ENCODE peak calls at places on chromosomes 7 and 10, in four cellular contexts. A is HCT116, M is K562, U is HepG2. S is an unnamed sample.

GRCh38 chr7:137846588-137847417 is at the start of gene DGKI:
- DNase-seq in A (no peak), M (no peak), U (no peak), S (no peak)

GRCh38 chr7:66213637-66214036 is 8.5 kb downstream of the TPST1 start:
- DNase-seq in A (no peak), M (no peak), U (no peak), S (no peak)

GRCh38 chr10:70000262-70000661 is 52.4 kb upstream of the MACROH2A2 start:
- DNase-seq in A (no peak), M (no peak), U (no peak), S (no peak)

GRCh38 chr10:92387289-92387940 is 96.4 kb downstream of the MARCHF5 start:
- DNase-seq in A (peak), M (peak), U (peak), S (no peak)

GRCh38 chr7:155860840-155861479 is 48.7 kb upstream of the SHH start:
- DNase-seq in A (no peak), M (no peak), U (no peak), S (no peak)

GRCh38 chr10:98916751-98917150 is 318.9 kb downstream of the HPSE2 start:
- DNase-seq in A (no peak), M (no peak), U (no peak), S (no peak)

GRCh38 chr7:464712-465461 is 54.8 kb downstream of the PDGFA start:
- DNase-seq in A (no peak), M (no peak), U (peak), S (no peak)

GRCh38 chr7:54843961-54844360 is 85.0 kb upstream of the SEC61G start:
- DNase-seq in A (no peak), M (no peak), U (no peak), S (no peak)

GRCh38 chr7:81846398-81846797 is 76.6 kb upstream of the HGF start:
- DNase-seq in A (no peak), M (no peak), U (no peak), S (no peak)

GRCh38 chr7:117155694-117156093 is 167.2 kb downstream of the WNT2 start:
- DNase-seq in A (no peak), M (no peak), U (no peak), S (no peak)

GRCh38 chr10:123833170-123833850 is 58.3 kb downstream of the CPXM2 start:
- DNase-seq in A (no peak), M (no peak), U (no peak), S (no peak)

GRCh38 chr7:70477051-70478010 is 654.6 kb upstream of the GALNT17 start:
- DNase-seq in A (no peak), M (no peak), U (no peak), S (no peak)

GRCh38 chr7:106583133-106583532 is 77.8 kb downstream of the CCDC71L start:
- DNase-seq in A (no peak), M (no peak), U (no peak), S (no peak)

GRCh38 chr10:103967433-103968142 is 648 bp downstream of the SLK start:
- DNase-seq in A (no peak), M (peak), U (no peak), S (no peak)

GRCh38 chr10:47286116-47286505 is 13.9 kb upstream of the GDF10 start:
- DNase-seq in A (no peak), M (no peak), U (no peak), S (no peak)

GRCh38 chr10:17210361-17210760 is 8.9 kb upstream of the TRDMT1 start:
- DNase-seq in A (no peak), M (no peak), U (no peak), S (no peak)
- H3K27ac ChIP-seq in A (no peak), M (no peak), U (no peak), S (peak)

GRCh38 chr10:33353853-33354252 is 19.4 kb upstream of the NRP1 start:
- DNase-seq in A (no peak), M (no peak), U (no peak), S (no peak)
- TF ChIP-seq TCF7L2 in A (no peak), M (no peak), U (no peak), S (no peak)

GRCh38 chr7:139658919-139659675 is 118.7 kb downstream of the HIPK2 start:
- DNase-seq in A (no peak), M (no peak), U (peak), S (no peak)

GRCh38 chr7:139655305-139655704 is 122.5 kb downstream of the HIPK2 start:
- DNase-seq in A (no peak), M (no peak), U (no peak), S (no peak)

GRCh38 chr7:139656387-139656786 is 121.4 kb downstream of the HIPK2 start:
- DNase-seq in A (no peak), M (no peak), U (no peak), S (no peak)

GRCh38 chr7:139659922-139660316 is 117.9 kb downstream of the HIPK2 start:
- DNase-seq in A (no peak), M (no peak), U (peak), S (no peak)

GRCh38 chr7:139657749-139658148 is 120.0 kb downstream of the HIPK2 start:
- DNase-seq in A (no peak), M (no peak), U (no peak), S (no peak)
- H3K27ac ChIP-seq in A (no peak), M (no peak), U (no peak), S (no peak)

GRCh38 chr7:25834050-25834449 is 317.9 kb upstream of the NFE2L3 start:
- DNase-seq in A (no peak), M (no peak), U (no peak), S (no peak)
- TF ChIP-seq TCF7L2 in A (no peak), M (no peak), U (no peak), S (no peak)

GRCh38 chr7:150955519-150956394 is 22.4 kb downstream of the KCNH2 start:
- DNase-seq in A (no peak), M (peak), U (no peak), S (no peak)
- H3K27ac ChIP-seq in A (no peak), M (peak), U (no peak), S (no peak)

S was measured in Panc1.